ENCODE peak calls at places on chromosomes 13 and 19, in nine cellular contexts. One of them, this sample, is unnamed.

GRCh38 chr19:4606181-4606580 is 33.1 kb upstream of the TNFAIP8L1 start:
- DNase-seq in HCT116: no peak
- DNase-seq in astrocyte of the spinal cord: no peak
- DNase-seq in left ventricle myocardium inferior: no peak
- DNase-seq in nephron progenitor cell: no peak
- DNase-seq in progenitor cell of endocrine pancreas: no peak
- DNase-seq in uterus: no peak
- DNase-seq in glutamatergic neuron: no peak
- DNase-seq in K562: no peak
- DNase-seq in this sample: no peak

GRCh38 chr13:92682832-92683517 is 543.6 kb upstream of the GPC6 start:
- DNase-seq in HCT116: no peak
- DNase-seq in astrocyte of the spinal cord: no peak
- DNase-seq in left ventricle myocardium inferior: no peak
- DNase-seq in nephron progenitor cell: no peak
- DNase-seq in progenitor cell of endocrine pancreas: no peak
- DNase-seq in uterus: no peak
- DNase-seq in glutamatergic neuron: no peak
- DNase-seq in K562: peak
- DNase-seq in this sample: no peak

GRCh38 chr19:16457195-16457953 is 14.4 kb downstream of the EPS15L1 start:
- DNase-seq in HCT116: no peak
- DNase-seq in astrocyte of the spinal cord: no peak
- DNase-seq in left ventricle myocardium inferior: peak
- DNase-seq in nephron progenitor cell: peak
- DNase-seq in progenitor cell of endocrine pancreas: no peak
- DNase-seq in uterus: peak
- DNase-seq in glutamatergic neuron: peak
- DNase-seq in K562: no peak
- DNase-seq in this sample: no peak

GRCh38 chr19:574658-575526 is 2.5 kb downstream of the BSG start:
- DNase-seq in HCT116: no peak
- DNase-seq in astrocyte of the spinal cord: peak
- DNase-seq in left ventricle myocardium inferior: peak
- DNase-seq in nephron progenitor cell: peak
- DNase-seq in progenitor cell of endocrine pancreas: no peak
- DNase-seq in uterus: no peak
- DNase-seq in glutamatergic neuron: no peak
- DNase-seq in K562: peak
- DNase-seq in this sample: no peak

GRCh38 chr13:48542581-48543341 is 9.9 kb upstream of the RCBTB2 start:
- DNase-seq in HCT116: no peak
- DNase-seq in astrocyte of the spinal cord: no peak
- DNase-seq in left ventricle myocardium inferior: peak
- DNase-seq in nephron progenitor cell: peak
- DNase-seq in progenitor cell of endocrine pancreas: no peak
- DNase-seq in uterus: peak
- DNase-seq in glutamatergic neuron: peak
- DNase-seq in K562: no peak
- DNase-seq in this sample: no peak

GRCh38 chr13:112820318-112820717 is 130.5 kb downstream of the ATP11A start:
- DNase-seq in HCT116: no peak
- DNase-seq in astrocyte of the spinal cord: no peak
- DNase-seq in left ventricle myocardium inferior: no peak
- DNase-seq in nephron progenitor cell: no peak
- DNase-seq in progenitor cell of endocrine pancreas: no peak
- DNase-seq in uterus: no peak
- DNase-seq in glutamatergic neuron: no peak
- DNase-seq in K562: no peak
- DNase-seq in this sample: no peak

GRCh38 chr13:96958286-96958891 is 35.9 kb downstream of the OXGR1 start:
- DNase-seq in HCT116: no peak
- DNase-seq in astrocyte of the spinal cord: peak
- DNase-seq in left ventricle myocardium inferior: no peak
- DNase-seq in nephron progenitor cell: peak
- DNase-seq in progenitor cell of endocrine pancreas: no peak
- DNase-seq in uterus: no peak
- DNase-seq in glutamatergic neuron: no peak
- DNase-seq in K562: peak
- DNase-seq in this sample: no peak

GRCh38 chr13:44365008-44365407 is 8.6 kb upstream of the SERP2 start:
- DNase-seq in HCT116: peak
- DNase-seq in astrocyte of the spinal cord: peak
- DNase-seq in left ventricle myocardium inferior: no peak
- DNase-seq in nephron progenitor cell: no peak
- DNase-seq in progenitor cell of endocrine pancreas: no peak
- DNase-seq in uterus: no peak
- DNase-seq in glutamatergic neuron: no peak
- DNase-seq in K562: no peak
- DNase-seq in this sample: no peak

GRCh38 chr19:18006895-18007604 is 920 bp upstream of the ARRDC2 start:
- DNase-seq in HCT116: no peak
- DNase-seq in astrocyte of the spinal cord: peak
- DNase-seq in left ventricle myocardium inferior: peak
- DNase-seq in nephron progenitor cell: peak
- DNase-seq in progenitor cell of endocrine pancreas: peak
- DNase-seq in uterus: peak
- DNase-seq in glutamatergic neuron: peak
- DNase-seq in K562: peak
- DNase-seq in this sample: peak

GRCh38 chr19:4112367-4112766 is 11.6 kb downstream of the MAP2K2 start:
- DNase-seq in HCT116: no peak
- DNase-seq in astrocyte of the spinal cord: no peak
- DNase-seq in left ventricle myocardium inferior: no peak
- DNase-seq in nephron progenitor cell: no peak
- DNase-seq in progenitor cell of endocrine pancreas: no peak
- DNase-seq in uterus: no peak
- DNase-seq in glutamatergic neuron: no peak
- DNase-seq in K562: no peak
- DNase-seq in this sample: no peak

GRCh38 chr13:73090116-73090811 is 31.5 kb downstream of the KLF5 start:
- DNase-seq in HCT116: peak
- DNase-seq in astrocyte of the spinal cord: peak
- DNase-seq in left ventricle myocardium inferior: no peak
- DNase-seq in nephron progenitor cell: no peak
- DNase-seq in progenitor cell of endocrine pancreas: no peak
- DNase-seq in uterus: no peak
- DNase-seq in glutamatergic neuron: no peak
- DNase-seq in K562: peak
- DNase-seq in this sample: no peak

GRCh38 chr13:25963681-25964080 is 88.1 kb downstream of the SHISA2 start:
- DNase-seq in HCT116: no peak
- DNase-seq in astrocyte of the spinal cord: no peak
- DNase-seq in left ventricle myocardium inferior: no peak
- DNase-seq in nephron progenitor cell: no peak
- DNase-seq in progenitor cell of endocrine pancreas: no peak
- DNase-seq in uterus: no peak
- DNase-seq in glutamatergic neuron: no peak
- DNase-seq in K562: no peak
- DNase-seq in this sample: no peak

GRCh38 chr13:48291730-48292129 is 11.8 kb upstream of the RB1 start:
- DNase-seq in HCT116: no peak
- DNase-seq in astrocyte of the spinal cord: no peak
- DNase-seq in left ventricle myocardium inferior: no peak
- DNase-seq in nephron progenitor cell: no peak
- DNase-seq in progenitor cell of endocrine pancreas: no peak
- DNase-seq in uterus: no peak
- DNase-seq in glutamatergic neuron: no peak
- DNase-seq in K562: no peak
- DNase-seq in this sample: no peak

GRCh38 chr19:802888-803561 is 5.8 kb downstream of the PTBP1 start:
- DNase-seq in HCT116: no peak
- DNase-seq in astrocyte of the spinal cord: no peak
- DNase-seq in left ventricle myocardium inferior: no peak
- DNase-seq in nephron progenitor cell: peak
- DNase-seq in progenitor cell of endocrine pancreas: no peak
- DNase-seq in uterus: no peak
- DNase-seq in glutamatergic neuron: no peak
- DNase-seq in K562: no peak
- DNase-seq in this sample: no peak

GRCh38 chr13:21076265-21076653 is 14.9 kb upstream of the LATS2 start:
- DNase-seq in HCT116: no peak
- DNase-seq in astrocyte of the spinal cord: no peak
- DNase-seq in left ventricle myocardium inferior: no peak
- DNase-seq in nephron progenitor cell: no peak
- DNase-seq in progenitor cell of endocrine pancreas: no peak
- DNase-seq in uterus: no peak
- DNase-seq in glutamatergic neuron: no peak
- DNase-seq in K562: no peak
- DNase-seq in this sample: no peak

DNA sequence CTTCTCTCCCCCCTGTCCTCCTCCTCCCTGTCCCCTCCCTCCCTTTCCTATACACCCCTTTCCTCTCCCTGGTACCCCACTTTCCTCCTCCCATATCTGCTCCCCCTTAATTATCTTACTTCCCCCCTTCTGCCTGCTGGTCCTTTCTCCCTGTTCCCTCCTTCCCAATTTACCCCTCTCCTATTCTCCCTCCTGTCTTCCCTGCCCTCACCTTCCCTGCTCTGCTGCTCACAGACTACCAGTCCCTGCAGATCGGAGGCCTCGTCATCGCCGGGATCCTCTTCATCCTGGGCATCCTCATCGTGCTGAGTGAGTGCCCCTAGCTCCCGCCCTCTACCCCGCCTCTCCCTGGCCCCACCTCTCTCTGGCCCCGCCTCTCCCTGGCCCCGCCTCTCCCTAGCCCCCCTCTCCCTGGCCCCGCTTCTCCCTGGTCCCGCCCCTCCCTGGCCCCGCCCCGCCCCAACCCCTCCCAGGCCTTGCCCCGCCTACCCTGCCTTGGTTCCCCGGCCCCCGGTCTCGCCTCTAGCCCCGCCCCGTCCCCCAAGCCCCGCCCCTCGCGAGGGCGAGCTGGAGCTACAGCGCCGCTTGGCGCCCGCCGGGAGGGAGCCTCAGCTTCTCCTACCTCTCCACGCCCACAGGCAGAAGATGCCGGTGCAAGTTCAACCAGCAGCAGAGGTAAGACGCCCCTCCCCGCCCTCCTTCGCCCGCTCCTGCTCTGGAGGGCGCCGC is 2.0 kb upstream of the FXYD7 start:
- DNase-seq in HCT116: peak
- DNase-seq in astrocyte of the spinal cord: peak
- DNase-seq in left ventricle myocardium inferior: peak
- DNase-seq in nephron progenitor cell: peak
- DNase-seq in progenitor cell of endocrine pancreas: peak
- DNase-seq in uterus: peak
- DNase-seq in glutamatergic neuron: peak
- DNase-seq in K562: peak
- DNase-seq in this sample: peak
- TF ChIP-seq CTCF in HCT116: peak
- TF ChIP-seq CTCF in astrocyte of the spinal cord: peak
- TF ChIP-seq CTCF in left ventricle myocardium inferior: peak
- TF ChIP-seq CTCF in nephron progenitor cell: no peak
- TF ChIP-seq CTCF in progenitor cell of endocrine pancreas: peak
- TF ChIP-seq CTCF in uterus: peak
- TF ChIP-seq CTCF in glutamatergic neuron: no peak
- TF ChIP-seq CTCF in K562: peak
- TF ChIP-seq CTCF in this sample: peak

GRCh38 chr13:31996611-31997010 is 35.0 kb upstream of the FRY start:
- DNase-seq in HCT116: no peak
- DNase-seq in astrocyte of the spinal cord: no peak
- DNase-seq in left ventricle myocardium inferior: no peak
- DNase-seq in nephron progenitor cell: no peak
- DNase-seq in progenitor cell of endocrine pancreas: no peak
- DNase-seq in uterus: no peak
- DNase-seq in glutamatergic neuron: no peak
- DNase-seq in K562: no peak
- DNase-seq in this sample: no peak
- TF ChIP-seq CTCF in HCT116: no peak
- TF ChIP-seq CTCF in astrocyte of the spinal cord: no peak
- TF ChIP-seq CTCF in left ventricle myocardium inferior: no peak
- TF ChIP-seq CTCF in nephron progenitor cell: no peak
- TF ChIP-seq CTCF in progenitor cell of endocrine pancreas: no peak
- TF ChIP-seq CTCF in uterus: no peak
- TF ChIP-seq CTCF in glutamatergic neuron: no peak
- TF ChIP-seq CTCF in K562: no peak
- TF ChIP-seq CTCF in this sample: no peak

DNA sequence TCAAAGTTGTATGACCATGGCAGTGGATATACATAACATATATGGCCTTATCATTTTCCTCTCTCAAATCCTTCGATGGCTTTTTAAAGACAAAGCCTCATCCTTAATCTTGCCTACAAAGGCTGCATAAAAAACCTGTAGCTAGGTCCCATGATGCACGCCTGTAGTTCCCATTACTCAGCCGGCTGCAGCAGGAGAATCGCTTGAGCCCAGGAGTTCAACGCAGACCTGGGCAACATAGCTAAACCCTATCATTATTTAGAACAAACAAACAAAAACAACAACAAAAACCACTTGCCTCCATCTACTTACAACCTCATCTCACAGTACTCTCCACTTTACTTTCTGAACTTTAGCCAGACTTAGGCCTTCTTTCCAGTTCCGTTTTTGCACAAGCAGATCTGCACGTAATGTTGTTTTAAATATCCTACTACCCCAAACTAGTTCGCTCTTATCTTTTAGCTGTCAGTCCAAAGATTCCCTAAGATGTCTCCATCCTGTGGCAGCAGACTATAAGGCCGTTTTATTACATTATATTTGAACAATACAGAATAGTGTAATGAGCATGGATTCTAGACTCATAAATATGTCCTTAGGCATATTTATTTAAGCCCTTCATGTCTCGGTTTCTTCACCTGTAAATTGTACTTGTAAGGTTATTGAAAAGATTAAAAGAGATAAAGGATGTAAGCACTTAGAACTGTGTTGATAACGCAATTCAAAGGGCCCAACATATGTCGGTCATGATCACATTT is 969 bp upstream of the POMP start:
- DNase-seq in HCT116: no peak
- DNase-seq in astrocyte of the spinal cord: no peak
- DNase-seq in left ventricle myocardium inferior: no peak
- DNase-seq in nephron progenitor cell: no peak
- DNase-seq in progenitor cell of endocrine pancreas: no peak
- DNase-seq in uterus: no peak
- DNase-seq in glutamatergic neuron: no peak
- DNase-seq in K562: peak
- DNase-seq in this sample: no peak
- TF ChIP-seq CTCF in HCT116: no peak
- TF ChIP-seq CTCF in astrocyte of the spinal cord: peak
- TF ChIP-seq CTCF in left ventricle myocardium inferior: peak
- TF ChIP-seq CTCF in nephron progenitor cell: no peak
- TF ChIP-seq CTCF in progenitor cell of endocrine pancreas: no peak
- TF ChIP-seq CTCF in uterus: no peak
- TF ChIP-seq CTCF in glutamatergic neuron: no peak
- TF ChIP-seq CTCF in K562: no peak
- TF ChIP-seq CTCF in this sample: no peak

GRCh38 chr13:51913421-51914136 is 51.8 kb downstream of the CCDC70 start:
- DNase-seq in HCT116: no peak
- DNase-seq in astrocyte of the spinal cord: no peak
- DNase-seq in left ventricle myocardium inferior: no peak
- DNase-seq in nephron progenitor cell: no peak
- DNase-seq in progenitor cell of endocrine pancreas: no peak
- DNase-seq in uterus: no peak
- DNase-seq in glutamatergic neuron: peak
- DNase-seq in K562: no peak
- DNase-seq in this sample: no peak
- TF ChIP-seq CTCF in HCT116: no peak
- TF ChIP-seq CTCF in astrocyte of the spinal cord: peak
- TF ChIP-seq CTCF in left ventricle myocardium inferior: peak
- TF ChIP-seq CTCF in nephron progenitor cell: no peak
- TF ChIP-seq CTCF in progenitor cell of endocrine pancreas: no peak
- TF ChIP-seq CTCF in uterus: no peak
- TF ChIP-seq CTCF in glutamatergic neuron: no peak
- TF ChIP-seq CTCF in K562: no peak
- TF ChIP-seq CTCF in this sample: no peak

GRCh38 chr19:45712699-45713067 is 18.0 kb downstream of the FBXO46 start:
- DNase-seq in HCT116: no peak
- DNase-seq in astrocyte of the spinal cord: no peak
- DNase-seq in left ventricle myocardium inferior: no peak
- DNase-seq in nephron progenitor cell: no peak
- DNase-seq in progenitor cell of endocrine pancreas: no peak
- DNase-seq in uterus: no peak
- DNase-seq in glutamatergic neuron: no peak
- DNase-seq in K562: no peak
- DNase-seq in this sample: no peak
- TF ChIP-seq CTCF in HCT116: no peak
- TF ChIP-seq CTCF in astrocyte of the spinal cord: no peak
- TF ChIP-seq CTCF in left ventricle myocardium inferior: no peak
- TF ChIP-seq CTCF in nephron progenitor cell: no peak
- TF ChIP-seq CTCF in progenitor cell of endocrine pancreas: no peak
- TF ChIP-seq CTCF in uterus: no peak
- TF ChIP-seq CTCF in glutamatergic neuron: no peak
- TF ChIP-seq CTCF in K562: no peak
- TF ChIP-seq CTCF in this sample: no peak